ENCODE peak calls at places on chromosomes 2 and 18, in six cellular contexts. R is SK-N-SH, Y is neural progenitor cell, P is HCT116, W is PC-3, M is MM.1S. A is an unnamed sample.

GRCh38 chr2:208101716-208102631 is 22.4 kb downstream of the CRYGD start:
- DNase-seq in R (peak), Y (peak), P (peak), W (peak), M (no peak), A (peak)

GRCh38 chr2:179031731-179032408 is 18.1 kb downstream of the CCDC141 start:
- DNase-seq in R (no peak), Y (peak), P (no peak), W (peak), M (peak), A (peak)

GRCh38 chr2:225070811-225071210 is 28.5 kb upstream of the DOCK10 start:
- DNase-seq in R (no peak), Y (no peak), P (no peak), W (no peak), M (no peak), A (no peak)

GRCh38 chr18:79875531-79875919 is 75.9 kb downstream of the SLC66A2 start:
- DNase-seq in R (no peak), Y (no peak), P (no peak), W (no peak), M (no peak), A (no peak)

GRCh38 chr2:32772623-32773221 is 144.9 kb downstream of the TTC27 start:
- DNase-seq in R (peak), Y (peak), P (peak), W (peak), M (peak), A (peak)

GRCh38 chr2:33033524-33034150 is 86.9 kb downstream of the LTBP1 start:
- DNase-seq in R (peak), Y (peak), P (peak), W (peak), M (peak), A (peak)

GRCh38 chr2:199659207-199659606 is 191.8 kb downstream of the FTCDNL1 start:
- DNase-seq in R (peak), Y (peak), P (no peak), W (no peak), M (no peak), A (peak)

GRCh38 chr2:100924520-100925451 is 77.3 kb upstream of the RPL31 start:
- DNase-seq in R (no peak), Y (peak), P (no peak), W (no peak), M (peak), A (peak)

GRCh38 chr18:59696311-59697235 is 650 bp downstream of the CCBE1 start:
- DNase-seq in R (no peak), Y (peak), P (no peak), W (peak), M (no peak), A (peak)

GRCh38 chr2:173753441-173753840 is 211.7 kb downstream of the SP3 start:
- DNase-seq in R (no peak), Y (no peak), P (no peak), W (no peak), M (no peak), A (no peak)

GRCh38 chr2:10654069-10654468 is 35.7 kb downstream of the NOL10 start:
- DNase-seq in R (no peak), Y (no peak), P (peak), W (peak), M (peak), A (peak)

GRCh38 chr18:46148810-46149209 is 44.6 kb downstream of the HAUS1 start:
- DNase-seq in R (peak), Y (peak), P (no peak), W (peak), M (peak), A (peak)
- TF ChIP-seq EZH2phosphoT487 in R (no peak), Y (no peak), P (no peak), W (no peak), M (no peak), A (no peak)

DNA sequence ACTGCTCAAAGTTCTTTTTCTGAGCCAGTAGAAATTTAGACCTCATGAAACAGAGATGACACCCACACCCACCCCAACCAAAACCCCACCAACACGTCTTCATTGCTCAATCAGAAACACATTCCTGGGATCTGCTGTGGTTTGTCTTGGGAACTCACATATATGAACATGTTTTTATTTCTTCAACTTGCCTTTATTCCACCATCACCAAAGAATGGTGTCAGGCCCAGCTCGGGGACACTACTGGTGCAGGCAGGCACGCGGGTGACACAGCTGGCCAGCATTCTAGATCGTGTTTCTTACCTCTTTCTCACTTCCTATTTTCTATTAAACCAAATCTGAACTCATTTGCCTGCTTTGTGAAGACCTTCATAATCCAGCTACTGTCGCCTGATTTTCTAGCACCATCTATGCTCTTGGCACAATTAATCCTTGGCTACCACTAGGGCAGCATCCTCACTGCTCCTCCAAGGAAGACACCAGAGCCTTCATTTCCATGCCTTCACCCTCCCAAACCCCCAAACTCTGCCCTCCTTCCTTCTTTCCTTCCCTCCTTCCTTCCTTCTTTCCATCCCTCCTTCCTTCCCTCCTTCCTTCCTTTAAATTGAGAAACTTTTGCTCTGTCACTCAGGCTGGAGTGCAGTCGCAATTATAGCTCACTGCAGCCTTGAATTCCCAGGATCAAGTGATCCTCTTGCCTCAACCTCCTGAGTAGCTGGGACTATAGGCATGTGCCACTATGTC is 157.1 kb downstream of the BCL2 start:
- DNase-seq in R (no peak), Y (no peak), P (no peak), W (no peak), M (peak), A (peak)
- H3K9ac ChIP-seq in R (no peak), Y (no peak), P (no peak), W (no peak), M (peak), A (peak)

GRCh38 chr18:23203891-23204432 is 68.7 kb downstream of the CABLES1 start:
- DNase-seq in R (no peak), Y (no peak), P (no peak), W (no peak), M (no peak), A (no peak)
- TF ChIP-seq EZH2phosphoT487 in R (no peak), Y (no peak), P (no peak), W (no peak), M (no peak), A (no peak)

GRCh38 chr2:108575132-108575966 is 41.1 kb downstream of the LIMS1 start:
- DNase-seq in R (no peak), Y (peak), P (no peak), W (peak), M (no peak), A (peak)
- H3K9ac ChIP-seq in R (no peak), Y (no peak), P (no peak), W (no peak), M (no peak), A (peak)

DNA sequence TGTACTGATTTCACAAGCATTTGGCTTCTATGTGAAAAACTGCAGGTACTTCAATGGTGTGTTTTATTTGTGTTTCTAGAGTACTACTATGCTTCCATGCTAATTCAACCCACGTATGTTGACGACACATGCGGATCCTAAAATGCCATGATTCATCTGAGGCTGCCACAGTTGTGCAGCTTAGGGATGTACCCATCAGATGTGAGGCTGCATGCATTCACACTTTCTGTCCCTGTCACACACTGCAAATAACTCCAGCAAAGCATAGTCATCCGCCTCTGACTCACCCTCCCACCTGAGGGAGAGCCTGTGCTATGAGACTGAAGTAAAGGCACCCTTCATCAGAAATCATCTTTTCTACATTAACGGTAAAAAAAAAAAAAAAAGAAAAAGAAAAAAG is 22.1 kb upstream of the SERTAD2 start:
- DNase-seq in R (no peak), Y (no peak), P (no peak), W (peak), M (no peak), A (peak)
- TF ChIP-seq EZH2phosphoT487 in R (no peak), Y (no peak), P (no peak), W (no peak), M (no peak), A (no peak)

GRCh38 chr2:196949116-196949515 is 22.6 kb upstream of the PGAP1 start:
- DNase-seq in R (no peak), Y (no peak), P (no peak), W (no peak), M (no peak), A (no peak)
- H3K9ac ChIP-seq in R (no peak), Y (no peak), P (no peak), W (no peak), M (no peak), A (no peak)

DNA sequence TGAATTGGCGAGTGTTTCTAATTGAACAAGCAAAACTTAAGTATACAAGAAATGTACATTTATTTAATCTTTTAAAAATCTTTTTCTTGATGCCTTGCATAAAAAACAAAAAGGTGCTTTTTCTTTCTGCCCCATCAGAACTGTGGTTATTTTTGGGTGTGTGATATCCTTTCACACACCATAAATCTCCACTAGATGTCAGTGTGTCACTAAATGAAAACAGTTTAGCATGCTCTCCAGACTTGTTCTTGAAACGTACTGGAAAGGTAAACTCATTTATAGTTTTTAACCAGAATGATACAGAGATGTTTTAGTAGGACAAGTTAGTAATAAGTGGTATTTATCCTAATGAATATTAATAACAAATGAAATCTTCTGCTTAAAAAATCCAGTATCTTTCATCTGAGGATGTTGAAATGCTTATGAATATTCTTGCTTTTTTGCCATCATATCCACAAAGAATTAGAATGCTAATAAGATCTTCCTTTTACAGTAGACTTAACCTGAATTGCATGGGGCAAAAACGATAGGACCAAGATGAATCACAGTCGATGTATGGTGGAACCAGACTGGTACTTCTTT is 96.8 kb downstream of the UBE2E3 start:
- DNase-seq in R (peak), Y (peak), P (peak), W (peak), M (peak), A (peak)
- TF ChIP-seq EZH2phosphoT487 in R (no peak), Y (no peak), P (no peak), W (no peak), M (no peak), A (no peak)

A was measured in GM23248.